ENCODE peak calls at places on chromosomes 2 and 18, in six cellular contexts. T is cardiac muscle cell, Q is kidney epithelial cell, S is prostate gland, C is astrocyte, L is pancreas. K is an unnamed sample.

GRCh38 chr2:180823546-180824141 is 156.8 kb upstream of the UBE2E3 start:
- DNase-seq in T (no peak), Q (no peak), S (no peak), C (peak), L (no peak), K (no peak)

GRCh38 chr18:33184178-33184577 is 256.3 kb downstream of the CCDC178 start:
- DNase-seq in T (no peak), Q (no peak), S (no peak), C (no peak), L (no peak), K (no peak)

GRCh38 chr2:126885701-126886121 is 13.0 kb upstream of the TEX51 start:
- DNase-seq in T (no peak), Q (no peak), S (no peak), C (peak), L (no peak), K (no peak)

GRCh38 chr2:127592761-127593227 is 53.2 kb upstream of the GPR17 start:
- DNase-seq in T (no peak), Q (no peak), S (no peak), C (no peak), L (no peak), K (no peak)

GRCh38 chr18:12318334-12318697 is 10.3 kb downstream of the TUBB6 start:
- DNase-seq in T (no peak), Q (no peak), S (no peak), C (no peak), L (no peak), K (no peak)

GRCh38 chr2:177474904-177475474 is 82.4 kb downstream of the AGPS start:
- DNase-seq in T (no peak), Q (no peak), S (no peak), C (peak), L (no peak), K (no peak)

GRCh38 chr18:42525905-42526304 is 570.9 kb downstream of the PIK3C3 start:
- DNase-seq in T (no peak), Q (no peak), S (no peak), C (no peak), L (no peak), K (peak)

GRCh38 chr2:79114797-79115494 is 5.3 kb upstream of the REG1A start:
- DNase-seq in T (no peak), Q (no peak), S (no peak), C (no peak), L (peak), K (no peak)

GRCh38 chr2:222864296-222864695 is 3.5 kb downstream of the ACSL3 start:
- DNase-seq in T (no peak), Q (no peak), S (no peak), C (peak), L (no peak), K (no peak)

GRCh38 chr2:24106786-24107185 is 16.3 kb downstream of the PFN4 start:
- DNase-seq in T (no peak), Q (no peak), S (no peak), C (no peak), L (no peak), K (no peak)

GRCh38 chr2:31335921-31336570 is 78.5 kb downstream of the XDH start:
- DNase-seq in T (no peak), Q (peak), S (no peak), C (peak), L (no peak), K (no peak)

GRCh38 chr2:164896634-164897033 is 55.0 kb upstream of the COBLL1 start:
- DNase-seq in T (no peak), Q (peak), S (no peak), C (peak), L (no peak), K (no peak)

GRCh38 chr2:133867131-133867530 is 298.9 kb upstream of the NCKAP5 start:
- DNase-seq in T (no peak), Q (no peak), S (no peak), C (peak), L (no peak), K (no peak)

GRCh38 chr2:168757223-168757622 is 45.2 kb upstream of the NOSTRIN start:
- DNase-seq in T (no peak), Q (no peak), S (no peak), C (no peak), L (no peak), K (no peak)

DNA sequence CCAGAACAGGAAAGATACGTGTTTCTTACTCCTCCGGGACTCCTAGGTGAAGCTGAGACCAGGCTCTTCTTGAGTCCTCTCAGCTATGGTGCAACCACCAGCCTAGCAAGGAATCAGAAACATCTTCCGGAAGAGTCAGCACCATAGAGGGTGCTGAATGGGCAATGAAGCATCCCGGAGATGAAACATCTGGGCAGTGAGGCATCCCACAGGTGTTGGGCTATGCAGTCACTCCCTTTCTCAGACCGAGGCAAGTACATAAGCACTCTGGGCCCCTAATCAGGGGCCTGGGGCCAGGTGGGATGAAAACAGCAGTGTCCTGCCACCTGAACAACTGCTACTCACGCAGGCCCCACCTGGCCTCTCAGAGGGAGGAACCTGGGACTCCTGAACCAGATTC is 1.4 kb upstream of the CAPN10 start:
- DNase-seq in T (no peak), Q (no peak), S (no peak), C (no peak), L (no peak), K (no peak)
- H3K4me3 ChIP-seq in T (peak), Q (peak), S (peak), C (peak), L (peak), K (peak)

GRCh38 chr2:57597940-57598339 is 448.7 kb upstream of the VRK2 start:
- DNase-seq in T (no peak), Q (no peak), S (no peak), C (no peak), L (no peak), K (no peak)
- TF ChIP-seq CTCF in T (no peak), Q (no peak), S (no peak), C (no peak), L (no peak), K (no peak)

GRCh38 chr2:27717070-27717453 is 53.4 kb downstream of the SLC4A1AP start:
- DNase-seq in T (no peak), Q (no peak), S (no peak), C (peak), L (no peak), K (no peak)

GRCh38 chr2:27716301-27717069 is 52.8 kb downstream of the SLC4A1AP start:
- DNase-seq in T (peak), Q (no peak), S (no peak), C (no peak), L (no peak), K (no peak)

GRCh38 chr2:27714851-27715291 is 51.2 kb downstream of the SLC4A1AP start:
- DNase-seq in T (no peak), Q (no peak), S (no peak), C (no peak), L (no peak), K (no peak)

GRCh38 chr2:27714053-27714452 is 50.4 kb downstream of the SLC4A1AP start:
- DNase-seq in T (no peak), Q (no peak), S (no peak), C (no peak), L (no peak), K (no peak)

DNA sequence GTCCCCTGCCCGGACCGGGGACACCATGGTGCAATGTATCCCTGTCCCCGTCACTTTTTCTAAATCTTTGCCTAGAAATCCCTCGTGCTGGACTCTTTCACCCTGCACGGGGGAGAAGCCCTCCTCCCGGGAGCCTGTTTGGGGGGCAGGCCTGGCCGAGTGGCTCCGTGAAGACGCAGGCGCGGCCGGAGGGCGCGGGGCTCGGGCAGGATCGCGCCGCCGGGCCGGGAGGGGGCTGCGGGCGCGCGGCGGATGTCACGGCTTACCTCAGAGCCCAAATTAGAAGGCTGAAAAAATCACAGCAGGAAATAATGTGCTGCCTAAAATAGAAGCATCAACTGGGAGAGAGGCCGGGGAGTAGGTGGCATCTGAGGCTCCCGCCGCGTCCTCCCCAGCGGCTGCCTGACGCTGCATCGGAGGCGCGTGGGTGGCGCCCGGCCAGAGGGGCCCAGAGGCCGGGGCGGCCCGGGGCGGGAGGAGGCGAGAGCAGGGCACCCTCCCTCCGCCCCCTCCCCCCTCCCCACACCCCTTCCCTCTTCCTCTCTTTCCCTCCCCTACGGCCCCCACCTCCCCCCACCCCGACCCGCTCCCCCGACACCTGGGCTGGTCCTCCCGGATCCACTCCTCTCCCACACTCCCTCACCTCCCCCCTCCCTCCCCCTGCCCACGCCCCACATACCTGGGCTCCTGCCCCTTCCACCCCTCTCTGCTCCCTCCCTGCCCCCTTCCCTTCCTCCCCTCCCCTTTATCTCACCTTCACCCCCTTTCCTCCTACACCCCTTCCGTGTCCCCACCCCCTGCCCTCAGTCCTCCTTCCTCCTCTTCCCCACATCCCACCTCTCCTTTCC is 51.9 kb downstream of the SLC4A1AP start:
- DNase-seq in T (peak), Q (no peak), S (peak), C (peak), L (no peak), K (no peak)
- H3K4me3 ChIP-seq in T (peak), Q (peak), S (peak), C (peak), L (no peak), K (peak)

DNA sequence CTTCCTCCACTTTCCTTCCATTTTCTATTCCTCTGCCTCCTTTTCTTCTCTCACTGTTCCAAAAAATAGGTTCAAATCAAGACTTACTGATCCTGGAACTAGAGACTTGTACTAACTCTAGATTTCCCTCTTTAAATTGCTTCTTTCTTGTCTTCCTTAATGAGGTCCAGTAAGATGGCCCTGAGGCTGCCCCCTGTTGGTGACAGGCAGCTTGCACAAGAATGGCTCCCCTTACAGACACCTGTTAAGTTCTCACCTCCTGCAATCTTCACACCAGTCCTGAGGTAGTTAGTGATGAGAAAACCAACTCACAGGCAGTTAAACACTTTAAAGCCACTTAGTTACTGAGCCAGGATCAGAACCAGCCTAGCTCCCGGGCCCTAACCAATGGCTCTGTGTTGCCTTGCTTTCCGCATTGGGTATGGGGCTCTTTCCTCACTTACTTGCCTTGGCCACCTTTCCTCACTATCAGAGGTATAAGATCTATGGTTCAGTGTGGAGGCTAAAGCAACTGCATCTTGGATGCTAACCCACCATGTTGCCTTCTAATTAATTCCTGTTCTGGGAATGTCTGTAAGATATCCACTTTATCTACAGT is 130.6 kb downstream of the AKAIN1 start:
- DNase-seq in T (no peak), Q (no peak), S (no peak), C (no peak), L (peak), K (no peak)
- TF ChIP-seq CTCF in T (no peak), Q (peak), S (no peak), C (no peak), L (no peak), K (no peak)

DNA sequence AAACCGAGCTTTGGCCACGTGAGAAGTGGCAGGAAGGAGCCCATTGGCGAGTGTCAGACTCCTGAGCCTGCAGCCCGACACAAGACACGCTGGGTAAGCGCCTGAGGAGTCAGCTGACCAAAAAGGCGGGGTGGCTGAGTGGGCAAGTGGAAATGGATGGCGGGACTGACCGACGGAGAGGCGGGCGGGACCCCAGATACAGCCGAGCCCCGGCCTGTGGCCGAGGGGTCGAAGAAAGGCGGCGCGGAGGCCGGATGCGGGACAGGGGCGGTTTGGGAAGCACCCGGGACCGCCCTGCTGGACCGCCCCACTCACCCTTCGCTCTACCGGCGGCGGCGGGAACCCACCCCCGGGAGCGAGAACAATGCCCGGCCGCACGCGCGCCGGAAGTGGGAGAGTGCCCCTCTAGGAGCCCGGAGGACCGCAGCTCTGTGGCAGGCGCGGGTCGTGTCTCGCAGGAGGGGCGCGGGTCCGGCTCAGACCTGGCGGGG is 22.8 kb downstream of the ZSCAN30 start:
- DNase-seq in T (no peak), Q (no peak), S (peak), C (peak), L (peak), K (peak)
- H3K4me3 ChIP-seq in T (no peak), Q (peak), S (peak), C (peak), L (peak), K (peak)

DNA sequence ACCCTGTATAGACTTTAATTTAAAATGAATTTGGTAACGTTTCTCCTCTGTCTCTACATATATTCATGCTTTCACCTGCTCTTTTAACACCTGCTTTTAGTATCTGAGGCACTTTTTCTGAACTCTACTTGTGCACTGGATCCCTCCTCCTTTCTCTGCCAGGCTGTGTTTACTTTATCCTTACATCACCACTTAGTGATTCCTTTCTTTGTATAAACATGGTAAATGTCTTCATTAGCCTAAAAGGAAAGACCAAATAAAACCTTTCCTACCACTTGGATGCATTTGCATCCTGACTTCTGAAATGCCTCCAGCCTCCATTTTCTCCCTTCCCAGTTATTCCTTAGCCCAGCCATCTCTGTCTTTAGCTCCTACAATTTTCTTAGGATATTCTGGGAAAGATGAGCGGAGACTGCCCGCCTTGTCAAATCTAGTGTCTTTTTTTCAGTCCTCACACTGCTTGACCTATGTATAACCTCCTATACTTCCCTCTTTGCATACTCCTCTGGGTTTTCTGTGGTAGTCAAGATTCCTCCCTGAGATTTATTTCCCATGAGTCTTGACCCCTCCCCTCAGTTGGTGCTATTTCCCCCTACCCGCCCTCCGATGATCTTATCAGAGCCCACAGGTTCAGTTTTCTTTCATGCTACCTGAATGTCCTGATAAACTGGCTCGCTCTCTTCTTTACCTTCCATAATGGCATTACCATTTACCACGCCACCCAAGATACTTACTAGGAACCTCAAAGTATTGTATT is 44.8 kb downstream of the REL start:
- DNase-seq in T (no peak), Q (no peak), S (no peak), C (peak), L (no peak), K (no peak)
- TF ChIP-seq CTCF in T (no peak), Q (no peak), S (no peak), C (no peak), L (no peak), K (no peak)

DNA sequence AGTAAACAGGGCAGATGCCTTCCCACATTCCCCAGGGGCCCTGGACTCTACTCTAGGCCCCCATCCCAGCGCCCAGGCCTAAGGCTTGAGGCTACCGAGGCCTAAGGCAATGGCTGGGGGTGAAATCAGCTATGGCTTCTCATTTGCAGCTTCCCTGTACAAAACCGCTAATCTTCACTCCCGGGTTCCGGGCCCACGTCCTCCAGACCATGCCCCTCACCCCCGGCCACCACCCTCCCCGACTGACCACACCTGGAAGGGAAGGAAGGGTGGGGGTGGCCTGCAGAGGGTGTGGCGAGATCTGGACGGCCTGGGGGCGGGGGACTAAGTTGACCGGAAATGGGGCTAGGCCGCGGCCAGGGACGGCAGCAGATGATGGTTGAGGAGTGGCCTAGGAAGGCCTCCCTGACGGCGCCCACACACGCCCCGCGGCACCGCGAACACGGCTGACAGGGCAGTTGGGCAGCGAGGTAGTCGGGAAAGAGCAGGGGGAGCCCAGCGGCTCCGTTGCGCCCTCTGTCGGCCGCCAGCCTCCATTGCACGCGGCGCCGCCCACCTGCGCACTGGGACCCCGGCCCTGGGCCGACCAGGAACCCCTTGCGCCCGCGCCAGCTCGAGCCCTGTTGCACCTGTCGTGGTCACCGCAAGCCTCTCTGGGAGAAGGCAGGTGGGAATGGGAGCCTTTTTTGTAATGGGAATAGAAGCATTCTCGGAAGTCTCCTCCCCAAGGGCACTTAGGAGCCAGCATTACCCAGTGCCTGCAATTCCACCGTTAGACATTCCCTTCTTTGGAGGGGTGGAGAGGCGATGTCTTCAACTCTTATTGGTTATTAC is 117.1 kb upstream of the STPG4 start:
- DNase-seq in T (peak), Q (no peak), S (peak), C (peak), L (peak), K (peak)
- H3K4me3 ChIP-seq in T (no peak), Q (peak), S (peak), C (no peak), L (no peak), K (peak)

K was measured in right lobe of liver.